ENCODE peak calls at places on chromosomes 7 and 10, in seven cellular contexts. T is fibroblast of lung; B is fibroblast of mammary gland; D is dorsolateral prefrontal cortex; A is K562; I is CD8-positive, alpha-beta T cell; G is lung. Q is an unnamed sample.

GRCh38 chr10:80172896-80173295 is 32.4 kb downstream of the ANXA11 start:
- DNase-seq in I (no peak), A (peak; percentile 18), G (no peak), T (no peak), B (no peak), D (no peak), Q (no peak)

GRCh38 chr10:43226851-43227845 is 39.7 kb downstream of the RASGEF1A start:
- DNase-seq in G (no peak), B (no peak), D (peak; percentile 18), T (no peak), A (no peak), I (no peak), Q (no peak)

GRCh38 chr10:77715081-77715480 is 77.5 kb upstream of the KCNMA1 start:
- DNase-seq in B (no peak), T (no peak), D (no peak), I (no peak), A (peak; percentile 54), G (no peak), Q (no peak)

GRCh38 chr10:128627811-128628210 is 501.6 kb upstream of the MKI67 start:
- DNase-seq in I (no peak), T (no peak), B (no peak), A (no peak), D (no peak), G (no peak), Q (no peak)

GRCh38 chr10:132182591-132182990 is 4.2 kb upstream of the DPYSL4 start:
- DNase-seq in B (no peak), A (no peak), D (no peak), G (no peak), T (no peak), I (no peak), Q (no peak)

GRCh38 chr7:131636092-131636491 is 79.7 kb upstream of the PODXL start:
- DNase-seq in A (no peak), I (no peak), D (no peak), B (no peak), G (no peak), T (no peak), Q (no peak)

GRCh38 chr7:98202367-98203195 is 8.7 kb upstream of the BHLHA15 start:
- DNase-seq in A (no peak), T (no peak), G (no peak), I (peak; percentile 44), D (no peak), B (no peak), Q (no peak)

GRCh38 chr10:112985701-112986510 is 35.9 kb downstream of the TCF7L2 start:
- DNase-seq in T (peak; percentile 60), D (no peak), B (peak; percentile 83), A (no peak), G (no peak), I (no peak), Q (peak; percentile 81)

GRCh38 chr7:51123322-51124021 is 193.1 kb downstream of the COBL start:
- DNase-seq in D (peak; percentile 72), I (no peak), A (no peak), T (peak; percentile 83), G (peak; percentile 37), B (peak; percentile 97), Q (peak; percentile 76)

GRCh38 chr7:97868788-97869187 is 3.4 kb downstream of the ASNS start:
- DNase-seq in G (no peak), B (peak; percentile 31), T (peak; percentile 72), D (no peak), I (no peak), A (no peak), Q (no peak)

GRCh38 chr7:27140108-27140842 is 3.2 kb downstream of the HOXA5 start:
- DNase-seq in A (no peak), I (no peak), B (no peak), D (no peak), G (no peak), T (no peak), Q (peak; percentile 73)

GRCh38 chr7:27139335-27140107 is 4.0 kb downstream of the HOXA5 start:
- DNase-seq in I (no peak), T (no peak), G (no peak), B (no peak), D (no peak), A (no peak), Q (peak; percentile 40)

GRCh38 chr7:27141138-27141537 is 2.3 kb downstream of the HOXA5 start:
- DNase-seq in D (no peak), A (no peak), B (no peak), T (no peak), I (no peak), G (no peak), Q (peak; percentile 59)

GRCh38 chr7:27137603-27138410 is 5.7 kb downstream of the HOXA5 start:
- DNase-seq in B (no peak), T (peak; percentile 73), A (no peak), D (no peak), I (no peak), G (no peak), Q (peak; percentile 64)

DNA sequence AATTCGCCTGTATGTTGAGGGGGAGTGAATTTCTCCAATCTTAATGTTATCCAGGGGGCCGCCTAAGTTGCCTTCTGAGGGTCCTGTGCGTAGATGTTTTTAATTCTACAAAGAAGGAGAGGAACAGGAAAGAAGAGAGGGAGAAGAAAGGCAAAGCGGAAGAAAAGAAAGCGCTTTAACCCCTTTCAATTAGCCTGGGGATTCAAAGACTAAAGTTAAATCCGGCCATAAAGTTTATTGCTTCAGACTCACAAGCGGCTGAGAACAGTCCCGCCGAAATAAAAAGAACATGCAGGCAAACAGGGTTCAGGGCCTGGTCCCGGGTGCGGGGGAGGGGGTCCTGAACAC is 4.5 kb downstream of the HOXA5 start:
- DNase-seq in A (no peak), B (no peak), G (no peak), T (no peak), D (no peak), I (no peak), Q (no peak)
- H3K4me3 ChIP-seq in A (no peak overlapping the region), B (no peak overlapping the region), G (no peak overlapping the region), T (peak overlapping the region; percentile 92), D (no peak overlapping the region), I (no peak overlapping the region), Q (peak overlapping the region; percentile 65)

GRCh38 chr7:43513236-43513635 is 69.7 kb upstream of the STK17A start:
- DNase-seq in D (no peak), T (no peak), G (no peak), I (no peak), A (no peak), B (no peak), Q (peak; percentile 12)

GRCh38 chr7:43511769-43512515 is 71.0 kb upstream of the STK17A start:
- DNase-seq in A (peak; percentile 27), T (no peak), D (no peak), I (no peak), G (no peak), B (no peak), Q (no peak)

GRCh38 chr7:43509906-43510305 is 73.0 kb upstream of the STK17A start:
- DNase-seq in I (no peak), G (no peak), A (no peak), D (no peak), T (no peak), B (peak; percentile 7), Q (no peak)

GRCh38 chr7:43508434-43508833 is 74.5 kb upstream of the STK17A start:
- DNase-seq in G (no peak), A (no peak), I (no peak), T (no peak), B (no peak), D (no peak), Q (no peak)

DNA sequence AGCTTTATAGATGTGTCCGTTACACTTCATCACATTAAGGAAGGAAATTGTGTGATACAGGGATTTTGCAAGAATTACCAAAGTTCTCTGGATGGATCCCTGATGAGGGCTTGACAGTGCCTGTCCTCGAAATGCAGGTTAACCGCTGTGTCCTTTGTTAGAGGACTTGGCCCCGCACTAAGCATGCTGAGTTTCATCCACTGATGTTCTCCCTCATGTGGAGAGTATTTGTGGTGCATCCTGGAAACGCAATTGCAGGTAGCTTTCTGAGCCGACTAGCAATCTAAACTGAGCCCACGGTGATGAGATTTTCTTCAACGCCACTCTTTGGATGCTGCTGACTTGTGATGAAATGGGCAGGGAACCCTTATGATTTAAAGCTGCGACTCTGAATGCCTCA is 71.9 kb upstream of the STK17A start:
- DNase-seq in I (no peak), A (peak; percentile 6), G (no peak), D (no peak), B (no peak), T (no peak), Q (no peak)
- TF ChIP-seq CTCF in I (no peak), A (peak; percentile 26), G (no peak), D (no peak), B (peak; percentile 1), T (no peak), Q (peak; percentile 7)

DNA sequence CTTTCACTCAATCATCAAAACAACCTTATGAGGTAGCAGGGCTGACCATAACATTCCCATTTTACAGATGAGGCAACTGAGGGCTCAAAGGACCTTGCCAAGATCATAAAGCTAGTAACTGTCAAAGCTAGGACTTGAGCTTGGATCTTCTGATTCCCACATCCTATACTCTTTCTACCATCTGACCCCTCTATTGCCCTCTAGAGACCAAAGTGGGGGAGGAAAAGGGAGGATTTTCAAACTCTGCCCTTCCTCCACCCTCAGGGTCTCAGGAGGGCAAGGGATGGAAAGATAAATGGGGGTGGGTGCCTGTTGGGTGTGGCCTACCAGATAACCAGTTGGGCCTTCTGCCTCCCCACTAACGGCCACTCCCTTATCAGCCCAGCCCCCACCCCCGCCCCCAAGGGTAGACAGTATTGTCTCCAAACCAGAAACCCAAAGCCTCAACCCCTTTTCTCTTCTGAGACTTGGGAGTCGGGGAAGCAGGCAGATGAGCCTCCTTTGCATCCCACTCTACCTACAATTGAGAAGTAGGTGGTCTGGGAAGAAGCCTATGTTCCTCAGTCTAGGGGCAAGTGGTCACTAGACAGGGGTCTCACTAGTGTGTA is 7.9 kb downstream of the LDB1 start:
- DNase-seq in A (peak; percentile 95), I (no peak), B (no peak), T (no peak), G (no peak), D (no peak), Q (no peak)
- H3K4me3 ChIP-seq in A (peak overlapping the region; percentile 94), I (no peak overlapping the region), B (no peak overlapping the region), T (no peak overlapping the region), G (no peak overlapping the region), D (no peak overlapping the region), Q (no peak overlapping the region)

GRCh38 chr7:76296743-76297740 is 5.4 kb upstream of the HSPB1 start:
- DNase-seq in G (peak; percentile 74), D (no peak), B (peak; percentile 93), A (no peak), T (peak; percentile 91), I (no peak), Q (peak; percentile 66)
- TF ChIP-seq CTCF in G (no peak), D (no peak), B (no peak), A (no peak), T (no peak), I (no peak), Q (no peak)

GRCh38 chr7:6615853-6616555 is 594 bp downstream of the ZNF853 start:
- DNase-seq in A (no peak), G (no peak), T (no peak), D (no peak), B (no peak), I (no peak), Q (no peak)

GRCh38 chr7:6614941-6615737 is at the start of gene ZNF853:
- DNase-seq in A (no peak), G (no peak), D (no peak), T (no peak), B (no peak), I (no peak), Q (no peak)

GRCh38 chr7:6616854-6617643 is 1.6 kb downstream of the ZNF853 start:
- DNase-seq in T (no peak), G (no peak), D (no peak), B (no peak), I (no peak), A (no peak), Q (no peak)

GRCh38 chr7:6612819-6613218 is 2.6 kb upstream of the ZNF853 start:
- DNase-seq in A (peak; percentile 25), T (no peak), I (no peak), B (no peak), D (no peak), G (no peak), Q (no peak)

GRCh38 chr7:6613706-6614105 is 1.7 kb upstream of the ZNF853 start:
- DNase-seq in D (no peak), B (no peak), I (no peak), A (no peak), T (no peak), G (no peak), Q (no peak)
- H3K4me3 ChIP-seq in D (no peak overlapping the region), B (no peak overlapping the region), I (no peak overlapping the region), A (no peak overlapping the region), T (no peak overlapping the region), G (no peak overlapping the region), Q (no peak overlapping the region)